ENCODE peak calls at places on chromosome 6, in eight cellular contexts. One of them, this sample, is unnamed.

GRCh38 chr6:82980086-82980485 is 85.6 kb downstream of the UBE3D start:
- DNase-seq in CD8-positive, alpha-beta memory T cell: no peak
- DNase-seq in nucleus accumbens: no peak
- DNase-seq in GM20000: no peak
- DNase-seq in occipital lobe: no peak
- DNase-seq in left colon: no peak
- DNase-seq in NCI-H1417: no peak
- DNase-seq in naive B cell: no peak
- DNase-seq in this sample: no peak

GRCh38 chr6:168181776-168182765 is 103.1 kb upstream of the FRMD1 start:
- DNase-seq in naive B cell: no peak
- DNase-seq in nucleus accumbens: no peak
- DNase-seq in GM20000: no peak
- DNase-seq in left colon: no peak
- DNase-seq in CD8-positive, alpha-beta memory T cell: no peak
- DNase-seq in occipital lobe: no peak
- DNase-seq in NCI-H1417: no peak
- DNase-seq in this sample: no peak

GRCh38 chr6:159595173-159595572 is 97.9 kb downstream of the SOD2 start:
- DNase-seq in left colon: no peak
- DNase-seq in nucleus accumbens: no peak
- DNase-seq in occipital lobe: peak; percentile 29
- DNase-seq in CD8-positive, alpha-beta memory T cell: no peak
- DNase-seq in NCI-H1417: no peak
- DNase-seq in naive B cell: no peak
- DNase-seq in GM20000: no peak
- DNase-seq in this sample: no peak

GRCh38 chr6:121885399-121886152 is 450.1 kb downstream of the GJA1 start:
- DNase-seq in occipital lobe: no peak
- DNase-seq in naive B cell: no peak
- DNase-seq in left colon: no peak
- DNase-seq in NCI-H1417: no peak
- DNase-seq in GM20000: no peak
- DNase-seq in CD8-positive, alpha-beta memory T cell: no peak
- DNase-seq in nucleus accumbens: no peak
- DNase-seq in this sample: no peak

GRCh38 chr6:106080106-106081095 is 5.7 kb upstream of the PRDM1 start:
- DNase-seq in naive B cell: no peak
- DNase-seq in occipital lobe: no peak
- DNase-seq in left colon: no peak
- DNase-seq in nucleus accumbens: no peak
- DNase-seq in CD8-positive, alpha-beta memory T cell: no peak
- DNase-seq in GM20000: no peak
- DNase-seq in NCI-H1417: no peak
- DNase-seq in this sample: no peak

GRCh38 chr6:70371454-70372105 is 41.7 kb upstream of the FAM135A start:
- DNase-seq in nucleus accumbens: no peak
- DNase-seq in NCI-H1417: peak; percentile 24
- DNase-seq in left colon: no peak
- DNase-seq in naive B cell: peak; percentile 43
- DNase-seq in CD8-positive, alpha-beta memory T cell: no peak
- DNase-seq in GM20000: peak; percentile 46
- DNase-seq in occipital lobe: no peak
- DNase-seq in this sample: no peak

GRCh38 chr6:43779864-43780260 is 9.9 kb downstream of the VEGFA start:
- DNase-seq in CD8-positive, alpha-beta memory T cell: no peak
- DNase-seq in naive B cell: no peak
- DNase-seq in nucleus accumbens: no peak
- DNase-seq in occipital lobe: no peak
- DNase-seq in GM20000: no peak
- DNase-seq in NCI-H1417: no peak
- DNase-seq in left colon: no peak
- DNase-seq in this sample: peak; percentile 78

GRCh38 chr6:169420912-169421543 is 167.4 kb upstream of the THBS2 start:
- DNase-seq in GM20000: no peak
- DNase-seq in naive B cell: no peak
- DNase-seq in occipital lobe: no peak
- DNase-seq in nucleus accumbens: no peak
- DNase-seq in NCI-H1417: no peak
- DNase-seq in CD8-positive, alpha-beta memory T cell: no peak
- DNase-seq in left colon: no peak
- DNase-seq in this sample: peak; percentile 59

GRCh38 chr6:158642097-158642601 is 2.4 kb downstream of the DYNLT1 start:
- DNase-seq in left colon: peak; percentile 27
- DNase-seq in GM20000: no peak
- DNase-seq in NCI-H1417: no peak
- DNase-seq in occipital lobe: no peak
- DNase-seq in nucleus accumbens: no peak
- DNase-seq in naive B cell: no peak
- DNase-seq in CD8-positive, alpha-beta memory T cell: no peak
- DNase-seq in this sample: peak; percentile 22

GRCh38 chr6:134249759-134250602 is 67.9 kb downstream of the SGK1 start:
- DNase-seq in occipital lobe: no peak
- DNase-seq in left colon: no peak
- DNase-seq in NCI-H1417: no peak
- DNase-seq in GM20000: no peak
- DNase-seq in nucleus accumbens: no peak
- DNase-seq in naive B cell: no peak
- DNase-seq in CD8-positive, alpha-beta memory T cell: no peak
- DNase-seq in this sample: no peak

GRCh38 chr6:153131037-153131981 is at the start of gene RGS17:
- DNase-seq in naive B cell: no peak
- DNase-seq in GM20000: peak; percentile 90
- DNase-seq in CD8-positive, alpha-beta memory T cell: peak; percentile 23
- DNase-seq in NCI-H1417: peak; percentile 88
- DNase-seq in occipital lobe: peak; percentile 56
- DNase-seq in left colon: peak; percentile 42
- DNase-seq in nucleus accumbens: no peak
- DNase-seq in this sample: peak; percentile 35

GRCh38 chr6:2748183-2748582 is 2.5 kb downstream of the MYLK4 start:
- DNase-seq in occipital lobe: no peak
- DNase-seq in left colon: no peak
- DNase-seq in nucleus accumbens: no peak
- DNase-seq in CD8-positive, alpha-beta memory T cell: no peak
- DNase-seq in GM20000: no peak
- DNase-seq in NCI-H1417: no peak
- DNase-seq in naive B cell: no peak
- DNase-seq in this sample: no peak

GRCh38 chr6:158003910-158004695 is 22.4 kb downstream of the SYNJ2 start:
- DNase-seq in CD8-positive, alpha-beta memory T cell: no peak
- DNase-seq in GM20000: no peak
- DNase-seq in occipital lobe: no peak
- DNase-seq in NCI-H1417: no peak
- DNase-seq in nucleus accumbens: no peak
- DNase-seq in naive B cell: no peak
- DNase-seq in left colon: no peak
- DNase-seq in this sample: no peak

GRCh38 chr6:154196333-154196732 is 157.3 kb downstream of the OPRM1 start:
- DNase-seq in naive B cell: no peak
- DNase-seq in occipital lobe: no peak
- DNase-seq in GM20000: no peak
- DNase-seq in left colon: no peak
- DNase-seq in nucleus accumbens: no peak
- DNase-seq in CD8-positive, alpha-beta memory T cell: no peak
- DNase-seq in NCI-H1417: no peak
- DNase-seq in this sample: no peak

GRCh38 chr6:124356276-124356810 is 552.7 kb downstream of the NKAIN2 start:
- DNase-seq in CD8-positive, alpha-beta memory T cell: no peak
- DNase-seq in nucleus accumbens: no peak
- DNase-seq in NCI-H1417: no peak
- DNase-seq in naive B cell: no peak
- DNase-seq in GM20000: no peak
- DNase-seq in left colon: no peak
- DNase-seq in occipital lobe: no peak
- DNase-seq in this sample: no peak

GRCh38 chr6:4297348-4297747 is 162.0 kb upstream of the ECI2 start:
- DNase-seq in nucleus accumbens: no peak
- DNase-seq in naive B cell: no peak
- DNase-seq in left colon: no peak
- DNase-seq in occipital lobe: no peak
- DNase-seq in GM20000: no peak
- DNase-seq in CD8-positive, alpha-beta memory T cell: no peak
- DNase-seq in NCI-H1417: no peak
- DNase-seq in this sample: no peak

GRCh38 chr6:101178748-101179147 is 214.8 kb upstream of the GRIK2 start:
- DNase-seq in GM20000: no peak
- DNase-seq in left colon: no peak
- DNase-seq in CD8-positive, alpha-beta memory T cell: no peak
- DNase-seq in NCI-H1417: no peak
- DNase-seq in naive B cell: no peak
- DNase-seq in nucleus accumbens: no peak
- DNase-seq in occipital lobe: no peak
- DNase-seq in this sample: no peak

GRCh38 chr6:46757206-46757564 is 10.5 kb downstream of the ANKRD66 start:
- DNase-seq in occipital lobe: no peak
- DNase-seq in left colon: no peak
- DNase-seq in naive B cell: no peak
- DNase-seq in nucleus accumbens: no peak
- DNase-seq in GM20000: no peak
- DNase-seq in CD8-positive, alpha-beta memory T cell: no peak
- DNase-seq in NCI-H1417: no peak
- DNase-seq in this sample: no peak

GRCh38 chr6:113476937-113477839 is 380.0 kb upstream of the MARCKS start:
- DNase-seq in nucleus accumbens: no peak
- DNase-seq in occipital lobe: no peak
- DNase-seq in left colon: no peak
- DNase-seq in CD8-positive, alpha-beta memory T cell: no peak
- DNase-seq in GM20000: no peak
- DNase-seq in NCI-H1417: peak; percentile 2
- DNase-seq in naive B cell: no peak
- DNase-seq in this sample: no peak

GRCh38 chr6:108557494-108558371 is 3.0 kb upstream of the FOXO3 start:
- DNase-seq in naive B cell: peak; percentile 75
- DNase-seq in nucleus accumbens: no peak
- DNase-seq in GM20000: peak; percentile 65
- DNase-seq in CD8-positive, alpha-beta memory T cell: peak; percentile 79
- DNase-seq in left colon: no peak
- DNase-seq in NCI-H1417: peak; percentile 92
- DNase-seq in occipital lobe: peak; percentile 88
- DNase-seq in this sample: peak; percentile 82

GRCh38 chr6:39243809-39244208 is 14.5 kb upstream of the KCNK5 start:
- DNase-seq in NCI-H1417: no peak
- DNase-seq in GM20000: no peak
- DNase-seq in CD8-positive, alpha-beta memory T cell: no peak
- DNase-seq in occipital lobe: no peak
- DNase-seq in nucleus accumbens: no peak
- DNase-seq in left colon: no peak
- DNase-seq in naive B cell: no peak
- DNase-seq in this sample: no peak

GRCh38 chr6:167881327-167881726 is 54.6 kb downstream of the AFDN start:
- DNase-seq in nucleus accumbens: no peak
- DNase-seq in GM20000: no peak
- DNase-seq in NCI-H1417: no peak
- DNase-seq in CD8-positive, alpha-beta memory T cell: no peak
- DNase-seq in left colon: no peak
- DNase-seq in naive B cell: no peak
- DNase-seq in occipital lobe: no peak
- DNase-seq in this sample: no peak

GRCh38 chr6:16498957-16499356 is 260.6 kb downstream of the GMPR start:
- DNase-seq in occipital lobe: no peak
- DNase-seq in naive B cell: no peak
- DNase-seq in GM20000: no peak
- DNase-seq in nucleus accumbens: no peak
- DNase-seq in CD8-positive, alpha-beta memory T cell: no peak
- DNase-seq in NCI-H1417: no peak
- DNase-seq in left colon: no peak
- DNase-seq in this sample: no peak

GRCh38 chr6:61558796-61559195 is 727.2 kb downstream of the KHDRBS2 start:
- DNase-seq in left colon: no peak
- DNase-seq in GM20000: no peak
- DNase-seq in occipital lobe: no peak
- DNase-seq in NCI-H1417: no peak
- DNase-seq in naive B cell: no peak
- DNase-seq in CD8-positive, alpha-beta memory T cell: no peak
- DNase-seq in nucleus accumbens: no peak
- DNase-seq in this sample: no peak

GRCh38 chr6:160767019-160767646 is 65.1 kb downstream of the PLG start:
- DNase-seq in occipital lobe: peak; percentile 59
- DNase-seq in naive B cell: peak; percentile 35
- DNase-seq in NCI-H1417: peak; percentile 86
- DNase-seq in GM20000: peak; percentile 87
- DNase-seq in left colon: peak; percentile 39
- DNase-seq in nucleus accumbens: no peak
- DNase-seq in CD8-positive, alpha-beta memory T cell: no peak
- DNase-seq in this sample: peak; percentile 74

GRCh38 chr6:166671434-166672061 is 44.5 kb upstream of the RPS6KA2 start:
- DNase-seq in left colon: no peak
- DNase-seq in occipital lobe: no peak
- DNase-seq in GM20000: no peak
- DNase-seq in nucleus accumbens: no peak
- DNase-seq in NCI-H1417: no peak
- DNase-seq in naive B cell: no peak
- DNase-seq in CD8-positive, alpha-beta memory T cell: no peak
- DNase-seq in this sample: no peak

GRCh38 chr6:36368921-36369880 is 18.3 kb downstream of the ETV7 start:
- DNase-seq in occipital lobe: no peak
- DNase-seq in nucleus accumbens: no peak
- DNase-seq in naive B cell: no peak
- DNase-seq in CD8-positive, alpha-beta memory T cell: no peak
- DNase-seq in left colon: no peak
- DNase-seq in GM20000: no peak
- DNase-seq in NCI-H1417: peak; percentile 86
- DNase-seq in this sample: no peak

GRCh38 chr6:12275084-12275483 is 15.1 kb upstream of the EDN1 start:
- DNase-seq in left colon: no peak
- DNase-seq in occipital lobe: no peak
- DNase-seq in NCI-H1417: no peak
- DNase-seq in GM20000: no peak
- DNase-seq in CD8-positive, alpha-beta memory T cell: no peak
- DNase-seq in nucleus accumbens: no peak
- DNase-seq in naive B cell: no peak
- DNase-seq in this sample: no peak

GRCh38 chr6:113854531-113855499 is 2.3 kb upstream of the MARCKS start:
- DNase-seq in naive B cell: peak; percentile 60
- DNase-seq in nucleus accumbens: peak; percentile 8
- DNase-seq in GM20000: peak; percentile 87
- DNase-seq in left colon: peak; percentile 87
- DNase-seq in occipital lobe: peak; percentile 75
- DNase-seq in NCI-H1417: peak; percentile 89
- DNase-seq in CD8-positive, alpha-beta memory T cell: no peak
- DNase-seq in this sample: peak; percentile 67

GRCh38 chr6:155418017-155418749 is 37.5 kb downstream of the NOX3 start:
- DNase-seq in left colon: no peak
- DNase-seq in CD8-positive, alpha-beta memory T cell: peak; percentile 12
- DNase-seq in naive B cell: peak; percentile 62
- DNase-seq in nucleus accumbens: no peak
- DNase-seq in GM20000: peak; percentile 69
- DNase-seq in occipital lobe: no peak
- DNase-seq in NCI-H1417: peak; percentile 84
- DNase-seq in this sample: no peak

GRCh38 chr6:118542184-118542952 is 5.7 kb upstream of the PLN start:
- DNase-seq in GM20000: no peak
- DNase-seq in nucleus accumbens: no peak
- DNase-seq in NCI-H1417: no peak
- DNase-seq in naive B cell: no peak
- DNase-seq in CD8-positive, alpha-beta memory T cell: no peak
- DNase-seq in left colon: no peak
- DNase-seq in occipital lobe: no peak
- DNase-seq in this sample: no peak

This sample was measured in stomach.